ENCODE peak calls at places on chromosomes 3 and 15, in six cellular contexts. D is A549; N is activated CD4-positive, CD25-positive, alpha-beta regulatory T cell; H is nephron progenitor cell; Z is NCI-H524 treated with DMSO at 0.1 percent for 48 hours; T is HFFc6. K is an unnamed sample.

GRCh38 chr3:43872301-43872700 is 181.6 kb downstream of the ABHD5 start:
- DNase-seq in D (peak), N (no peak), H (no peak), Z (no peak), T (peak), K (no peak)

GRCh38 chr3:77041156-77041696 is 1.3 kb downstream of the ROBO2 start:
- DNase-seq in D (no peak), N (no peak), H (no peak), Z (no peak), T (no peak), K (peak)

GRCh38 chr15:58703610-58704009 is 45.9 kb downstream of the ADAM10 start:
- DNase-seq in D (no peak), N (no peak), H (no peak), Z (no peak), T (no peak), K (no peak)

GRCh38 chr3:107431048-107431297 is 53.7 kb downstream of the CCDC54 start:
- DNase-seq in D (peak), N (no peak), H (no peak), Z (no peak), T (no peak), K (peak)

GRCh38 chr3:118772036-118773030 is 262.3 kb downstream of the IGSF11 start:
- DNase-seq in D (no peak), N (no peak), H (no peak), Z (no peak), T (no peak), K (no peak)

GRCh38 chr15:47504624-47505256 is 212.6 kb upstream of the SEMA6D start:
- DNase-seq in D (no peak), N (no peak), H (no peak), Z (no peak), T (no peak), K (no peak)

GRCh38 chr15:87354661-87355410 is 901.7 kb downstream of the NTRK3 start:
- DNase-seq in D (no peak), N (no peak), H (no peak), Z (no peak), T (peak), K (no peak)

GRCh38 chr3:189584609-189585008 is 46.6 kb upstream of the TP63 start:
- DNase-seq in D (no peak), N (no peak), H (no peak), Z (no peak), T (no peak), K (no peak)

GRCh38 chr3:62938583-62938982 is 63.4 kb upstream of the CADPS start:
- DNase-seq in D (no peak), N (no peak), H (no peak), Z (no peak), T (no peak), K (no peak)

GRCh38 chr15:48285329-48286214 is 45.7 kb upstream of the DUT start:
- DNase-seq in D (peak), N (peak), H (peak), Z (peak), T (peak), K (peak)

GRCh38 chr15:82103500-82103899 is 57.7 kb upstream of the MEX3B start:
- DNase-seq in D (no peak), N (no peak), H (no peak), Z (no peak), T (no peak), K (no peak)

GRCh38 chr3:171809513-171810277 is 588 bp downstream of the PLD1 start:
- DNase-seq in D (peak), N (no peak), H (peak), Z (no peak), T (peak), K (peak)

GRCh38 chr3:170639003-170639402 is 53.1 kb upstream of the SLC7A14 start:
- DNase-seq in D (no peak), N (no peak), H (no peak), Z (no peak), T (no peak), K (no peak)

GRCh38 chr3:9347887-9348286 is 15.0 kb upstream of the THUMPD3 start:
- DNase-seq in D (no peak), N (no peak), H (no peak), Z (no peak), T (peak), K (no peak)

GRCh38 chr3:153640689-153641308 is 478.8 kb downstream of the RAP2B start:
- DNase-seq in D (no peak), N (no peak), H (no peak), Z (no peak), T (no peak), K (peak)

GRCh38 chr3:56494679-56495322 is 26.5 kb upstream of the ERC2 start:
- DNase-seq in D (peak), N (peak), H (peak), Z (peak), T (peak), K (peak)

GRCh38 chr3:134327594-134327975 is 46.7 kb downstream of the AMOTL2 start:
- DNase-seq in D (peak), N (no peak), H (no peak), Z (no peak), T (peak), K (no peak)

GRCh38 chr15:90870354-90871096 is 2.1 kb downstream of the FURIN start:
- DNase-seq in D (no peak), N (no peak), H (no peak), Z (no peak), T (no peak), K (no peak)

GRCh38 chr3:157370867-157371266 is 65.8 kb upstream of the PTX3 start:
- DNase-seq in D (no peak), N (no peak), H (no peak), Z (no peak), T (no peak), K (no peak)

GRCh38 chr15:69338535-69339213 is 40.0 kb downstream of the PAQR5 start:
- DNase-seq in D (peak), N (no peak), H (no peak), Z (no peak), T (no peak), K (no peak)

GRCh38 chr3:47932431-47932830 is 83.8 kb downstream of the MAP4 start:
- DNase-seq in D (no peak), N (no peak), H (no peak), Z (no peak), T (no peak), K (no peak)

GRCh38 chr3:164479406-164479805 is 598.9 kb downstream of the SI start:
- DNase-seq in D (no peak), N (no peak), H (no peak), Z (no peak), T (no peak), K (no peak)

GRCh38 chr3:183022935-183023516 is 42.7 kb upstream of the DCUN1D1 start:
- DNase-seq in D (no peak), N (no peak), H (no peak), Z (no peak), T (no peak), K (no peak)

GRCh38 chr15:42171122-42171521 is 14.7 kb upstream of the PLA2G4F start:
- DNase-seq in D (no peak), N (no peak), H (no peak), Z (no peak), T (no peak), K (no peak)

GRCh38 chr3:112454098-112454884 is 45.0 kb downstream of the BTLA start:
- DNase-seq in D (no peak), N (no peak), H (no peak), Z (no peak), T (no peak), K (no peak)

GRCh38 chr3:23159929-23160328 is 43.2 kb upstream of the UBE2E2 start:
- DNase-seq in D (peak), N (no peak), H (no peak), Z (no peak), T (peak), K (no peak)

GRCh38 chr3:126582286-126582685 is 23.6 kb upstream of the C3orf22 start:
- DNase-seq in D (no peak), N (no peak), H (no peak), Z (peak), T (no peak), K (no peak)

K was measured in left kidney.